ENCODE peak calls at places on chromosome 22, in four cellular contexts. One of them, this sample, is unnamed.

GRCh38 chr22:20171288-20172037 is 20.6 kb upstream of the CCDC188 start:
- DNase-seq in GM23338: no peak
- DNase-seq in osteoblast: no peak
- DNase-seq in small intestine: no peak
- DNase-seq in this sample: no peak

GRCh38 chr22:42614312-42615091 is at the start of gene POLDIP3:
- DNase-seq in GM23338: peak; percentile 99
- DNase-seq in osteoblast: peak; percentile 99
- DNase-seq in small intestine: peak; percentile 98
- DNase-seq in this sample: peak; percentile 99

GRCh38 chr22:49593509-49593908 is 234.2 kb downstream of the BRD1 start:
- DNase-seq in GM23338: no peak
- DNase-seq in osteoblast: no peak
- DNase-seq in small intestine: no peak
- DNase-seq in this sample: peak; percentile 1

GRCh38 chr22:21928048-21928447 is 24.6 kb downstream of the PPM1F start:
- DNase-seq in GM23338: no peak
- DNase-seq in osteoblast: peak; percentile 43
- DNase-seq in small intestine: peak; percentile 18
- DNase-seq in this sample: no peak

GRCh38 chr22:26679003-26679629 is 21.7 kb downstream of the MIAT start:
- DNase-seq in GM23338: peak; percentile 90
- DNase-seq in osteoblast: peak; percentile 92
- DNase-seq in small intestine: peak; percentile 67
- DNase-seq in this sample: peak; percentile 53

GRCh38 chr22:41532908-41533825 is 11.1 kb downstream of the POLR3H start:
- DNase-seq in GM23338: peak; percentile 89
- DNase-seq in osteoblast: peak; percentile 96
- DNase-seq in small intestine: peak; percentile 75
- DNase-seq in this sample: no peak

GRCh38 chr22:35155403-35156025 is 89.6 kb downstream of the ISX start:
- DNase-seq in GM23338: peak; percentile 69
- DNase-seq in osteoblast: no peak
- DNase-seq in small intestine: no peak
- DNase-seq in this sample: no peak

GRCh38 chr22:44689173-44689572 is 12.8 kb upstream of the PRR5 start:
- DNase-seq in GM23338: no peak
- DNase-seq in osteoblast: peak; percentile 21
- DNase-seq in small intestine: no peak
- DNase-seq in this sample: no peak

GRCh38 chr22:24323695-24324094 is 53.1 kb downstream of the SPECC1L start:
- DNase-seq in GM23338: no peak
- DNase-seq in osteoblast: no peak
- DNase-seq in small intestine: no peak
- DNase-seq in this sample: no peak

GRCh38 chr22:43777204-43777671 is 34.9 kb downstream of the EFCAB6 start:
- DNase-seq in GM23338: no peak
- DNase-seq in osteoblast: peak; percentile 73
- DNase-seq in small intestine: no peak
- DNase-seq in this sample: no peak

GRCh38 chr22:29842172-29842571 is 4.1 kb upstream of the ASCC2 start:
- DNase-seq in GM23338: no peak
- DNase-seq in osteoblast: no peak
- DNase-seq in small intestine: no peak
- DNase-seq in this sample: no peak

GRCh38 chr22:23219317-23219716 is 39.0 kb downstream of the BCR start:
- DNase-seq in GM23338: no peak
- DNase-seq in osteoblast: no peak
- DNase-seq in small intestine: no peak
- DNase-seq in this sample: no peak
- H3K4me1 ChIP-seq in GM23338: peaks cover 77% of the 10 kb centered on the region
- H3K4me1 ChIP-seq in osteoblast: peaks cover 37% of the 10 kb centered on the region
- H3K4me1 ChIP-seq in small intestine: peaks cover 5% of the 10 kb centered on the region
- H3K4me1 ChIP-seq in this sample: peaks cover 31% of the 10 kb centered on the region

DNA sequence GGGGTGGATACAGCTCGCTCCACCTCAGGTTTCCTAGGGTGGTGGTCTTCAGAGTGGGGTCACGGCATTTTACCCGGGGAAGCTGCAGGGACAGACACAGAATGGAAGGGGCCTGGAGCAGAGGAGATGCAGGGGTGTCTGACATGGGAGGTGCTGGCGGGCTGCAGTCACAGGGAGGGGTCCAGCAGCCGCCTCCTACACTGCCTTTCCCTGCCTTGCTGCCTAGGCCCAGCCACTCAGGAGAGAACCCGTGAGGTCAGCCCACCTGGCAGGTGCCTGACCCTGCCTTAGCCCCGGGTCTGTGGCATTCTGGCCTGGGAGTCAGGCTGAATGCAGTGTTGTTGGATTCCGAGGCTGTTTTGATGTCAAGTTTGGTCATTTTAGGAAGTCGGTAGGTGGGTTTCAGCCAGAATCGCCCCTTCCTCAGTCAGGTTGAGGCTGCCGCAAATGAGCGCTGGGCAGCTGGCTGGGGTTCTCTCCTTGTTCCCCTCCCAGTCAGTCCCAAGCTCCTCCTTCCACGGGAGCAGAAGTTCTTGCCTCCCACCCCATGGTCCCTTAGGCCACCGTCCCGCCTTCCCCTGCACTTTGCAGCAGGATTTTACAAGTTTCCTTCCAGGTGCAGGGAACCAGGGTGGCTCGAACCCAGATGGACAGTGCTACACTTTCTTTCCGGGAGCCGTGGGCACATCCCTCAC is 294.5 kb downstream of the TBC1D22A start:
- DNase-seq in GM23338: no peak
- DNase-seq in osteoblast: peak; percentile 38
- DNase-seq in small intestine: no peak
- DNase-seq in this sample: no peak
- H3K4me3 ChIP-seq in GM23338: no peak overlapping the region
- H3K4me3 ChIP-seq in osteoblast: no peak overlapping the region
- H3K4me3 ChIP-seq in small intestine: no peak overlapping the region
- H3K4me3 ChIP-seq in this sample: no peak overlapping the region

GRCh38 chr22:46585340-46586122 is 34.7 kb upstream of the GRAMD4 start:
- DNase-seq in GM23338: no peak
- DNase-seq in osteoblast: peak; percentile 58
- DNase-seq in small intestine: no peak
- DNase-seq in this sample: no peak

GRCh38 chr22:46586123-46586519 is 34.1 kb upstream of the GRAMD4 start:
- DNase-seq in GM23338: peak; percentile 52
- DNase-seq in osteoblast: peak; percentile 65
- DNase-seq in small intestine: no peak
- DNase-seq in this sample: no peak

GRCh38 chr22:46587492-46588278 is 32.5 kb upstream of the GRAMD4 start:
- DNase-seq in GM23338: no peak
- DNase-seq in osteoblast: peak; percentile 85
- DNase-seq in small intestine: peak; percentile 55
- DNase-seq in this sample: no peak

GRCh38 chr22:46587067-46587471 is 33.1 kb upstream of the GRAMD4 start:
- DNase-seq in GM23338: no peak
- DNase-seq in osteoblast: peak; percentile 42
- DNase-seq in small intestine: no peak
- DNase-seq in this sample: no peak

DNA sequence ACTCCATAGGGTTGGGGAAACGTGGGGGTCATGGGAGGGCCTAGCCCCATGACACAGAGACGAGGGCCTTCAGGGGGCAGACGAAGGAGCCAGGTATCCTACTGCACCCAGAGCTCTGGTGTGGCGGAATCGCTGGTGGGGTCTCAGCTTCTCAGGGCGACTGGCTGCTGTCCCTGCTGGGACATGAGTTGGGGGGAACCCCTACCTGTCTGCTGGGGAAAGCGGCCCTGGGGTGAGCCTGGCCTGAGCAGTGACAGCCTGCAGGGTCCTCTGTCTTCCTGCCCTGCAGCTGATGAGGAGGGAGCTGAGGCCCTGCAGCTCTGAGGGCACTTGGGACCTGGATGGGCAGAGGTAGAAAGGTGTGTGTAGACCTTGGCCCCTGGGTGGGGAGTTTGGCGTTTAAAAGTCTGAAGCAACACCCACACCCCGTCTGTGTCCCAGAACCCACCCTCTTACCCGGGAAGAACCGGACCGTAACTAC is 33.6 kb upstream of the GRAMD4 start:
- DNase-seq in GM23338: no peak
- DNase-seq in osteoblast: peak; percentile 37
- DNase-seq in small intestine: peak; percentile 77
- DNase-seq in this sample: no peak
- H3K4me1 ChIP-seq in GM23338: peaks cover 16% of the 10 kb centered on the region
- H3K4me1 ChIP-seq in osteoblast: no peaks in the 10 kb centered on the region
- H3K4me1 ChIP-seq in small intestine: peaks cover 20% of the 10 kb centered on the region
- H3K4me1 ChIP-seq in this sample: peaks cover 2% of the 10 kb centered on the region

GRCh38 chr22:37427711-37428635 is 694 bp upstream of the ELFN2 start:
- DNase-seq in GM23338: peak; percentile 50
- DNase-seq in osteoblast: peak; percentile 69
- DNase-seq in small intestine: no peak
- DNase-seq in this sample: no peak
- H3K4me3 ChIP-seq in GM23338: peak overlapping the region; percentile 62
- H3K4me3 ChIP-seq in osteoblast: peak overlapping the region; percentile 61
- H3K4me3 ChIP-seq in small intestine: peak overlapping the region; percentile 43
- H3K4me3 ChIP-seq in this sample: no peak overlapping the region